ENCODE peak calls at places on chromosomes 13 and 19, in six cellular contexts. D is ecto neural progenitor cell, W is SW480, B is GM20000, J is skeletal muscle cell, P is amygdala. K is an unnamed sample.

GRCh38 chr19:38878575-38879399 is 712 bp upstream of the RINL start:
- DNase-seq in D (no peak), W (no peak), B (no peak), J (no peak), P (no peak), K (no peak)

GRCh38 chr13:97130201-97130600 is 91.9 kb upstream of the MBNL2 start:
- DNase-seq in D (no peak), W (no peak), B (no peak), J (peak), P (no peak), K (no peak)

GRCh38 chr19:46428278-46429141 is at the start of gene PNMA8C:
- DNase-seq in D (peak), W (peak), B (peak), J (no peak), P (peak), K (peak)

GRCh38 chr13:41645313-41645712 is 188.0 kb downstream of the RGCC start:
- DNase-seq in D (no peak), W (no peak), B (no peak), J (peak), P (no peak), K (no peak)

GRCh38 chr19:11581740-11582139 is 4.3 kb upstream of the ACP5 start:
- DNase-seq in D (no peak), W (no peak), B (peak), J (no peak), P (no peak), K (no peak)

GRCh38 chr19:1333789-1334188 is 48.1 kb downstream of the EFNA2 start:
- DNase-seq in D (no peak), W (no peak), B (no peak), J (no peak), P (no peak), K (no peak)

GRCh38 chr13:77697208-77698103 is at the start of gene SLAIN1:
- DNase-seq in D (peak), W (peak), B (peak), J (no peak), P (peak), K (peak)

GRCh38 chr13:95644611-95645052 is at the start of gene DZIP1:
- DNase-seq in D (peak), W (peak), B (peak), J (peak), P (peak), K (peak)

GRCh38 chr13:40631605-40632004 is 34.8 kb downstream of the FOXO1 start:
- DNase-seq in D (no peak), W (no peak), B (no peak), J (no peak), P (no peak), K (no peak)

GRCh38 chr19:31449379-31449778 is 100.1 kb upstream of the TSHZ3 start:
- DNase-seq in D (no peak), W (no peak), B (no peak), J (no peak), P (no peak), K (no peak)

GRCh38 chr19:43316591-43317319 is 36.7 kb upstream of the CD177 start:
- DNase-seq in D (peak), W (peak), B (no peak), J (no peak), P (no peak), K (peak)

GRCh38 chr19:54478677-54479266 is 5.7 kb upstream of the CDC42EP5 start:
- DNase-seq in D (peak), W (peak), B (peak), J (no peak), P (no peak), K (peak)

GRCh38 chr13:60981407-60981806 is 434.2 kb downstream of the PCDH20 start:
- DNase-seq in D (no peak), W (no peak), B (no peak), J (no peak), P (no peak), K (no peak)

GRCh38 chr13:113192902-113193301 is 15.6 kb downstream of the PCID2 start:
- DNase-seq in D (no peak), W (no peak), B (no peak), J (peak), P (no peak), K (no peak)

GRCh38 chr19:3224346-3225325 is at the start of gene CELF5:
- DNase-seq in D (peak), W (no peak), B (peak), J (no peak), P (peak), K (no peak)

GRCh38 chr13:47175172-47175806 is 278.4 kb upstream of the HTR2A start:
- DNase-seq in D (no peak), W (peak), B (no peak), J (peak), P (no peak), K (no peak)

GRCh38 chr13:73520566-73521290 is 461.9 kb downstream of the KLF5 start:
- DNase-seq in D (no peak), W (no peak), B (no peak), J (no peak), P (no peak), K (no peak)

GRCh38 chr13:35190241-35190640 is 248.2 kb downstream of the NBEA start:
- DNase-seq in D (no peak), W (no peak), B (no peak), J (no peak), P (no peak), K (no peak)

GRCh38 chr13:92187378-92187989 is 789.1 kb downstream of the GPC5 start:
- DNase-seq in D (no peak), W (peak), B (peak), J (no peak), P (no peak), K (peak)

GRCh38 chr13:44068169-44068568 is 188.5 kb downstream of the LACC1 start:
- DNase-seq in D (no peak), W (no peak), B (no peak), J (peak), P (no peak), K (no peak)

GRCh38 chr19:2355168-2356035 is 4.7 kb upstream of the TMPRSS9 start:
- DNase-seq in D (no peak), W (no peak), B (no peak), J (no peak), P (no peak), K (no peak)

GRCh38 chr19:9431475-9431874 is 3.9 kb downstream of the ZNF266 start:
- DNase-seq in D (peak), W (no peak), B (no peak), J (no peak), P (no peak), K (no peak)

GRCh38 chr13:27375686-27376326 is 48.6 kb upstream of the GTF3A start:
- DNase-seq in D (peak), W (peak), B (peak), J (peak), P (peak), K (peak)

GRCh38 chr13:25678398-25678797 is 306.6 kb downstream of the ATP8A2 start:
- DNase-seq in D (no peak), W (peak), B (no peak), J (no peak), P (no peak), K (no peak)

GRCh38 chr19:13920940-13921744 is 15.1 kb downstream of the CC2D1A start:
- DNase-seq in D (no peak), W (peak), B (peak), J (no peak), P (no peak), K (peak)

GRCh38 chr19:17089238-17089637 is 13.7 kb downstream of the MYO9B start:
- DNase-seq in D (no peak), W (no peak), B (no peak), J (no peak), P (no peak), K (no peak)

GRCh38 chr13:99756281-99756680 is 215.3 kb downstream of the ZIC5 start:
- DNase-seq in D (no peak), W (peak), B (no peak), J (no peak), P (no peak), K (no peak)

GRCh38 chr19:44752816-44753618 is 4.5 kb downstream of the BCL3 start:
- DNase-seq in D (no peak), W (peak), B (peak), J (peak), P (peak), K (peak)